ENCODE peak calls at places on chromosomes 4 and X, in nine cellular contexts. N is lower leg skin, T is K562, V is fibroblast of mammary gland, L is upper lobe of left lung, H is bronchial epithelial cell, M is fibroblast of the aortic adventitia, E is coronary artery, F is lower lobe of right lung. P is an unnamed sample.

GRCh38 chr4:25032126-25032525 is 1.4 kb upstream of the LGI2 start:
- DNase-seq in N (no peak), T (no peak), V (peak; percentile 54), L (no peak), H (peak; percentile 20), M (peak; percentile 48), E (no peak), F (no peak), P (no peak)

GRCh38 chr4:139663561-139664138 is 2.0 kb upstream of the MGST2 start:
- DNase-seq in N (no peak), T (no peak), V (no peak), L (no peak), H (no peak), M (peak; percentile 57), E (no peak), F (no peak), P (no peak)

GRCh38 chrX:73577368-73577767 is 14.4 kb downstream of the CHIC1 start:
- DNase-seq in N (no peak), T (no peak), V (peak; percentile 86), L (no peak), H (peak; percentile 89), M (peak; percentile 66), E (no peak), F (no peak), P (peak; percentile 66)

GRCh38 chrX:132671229-132671641 is 182.4 kb upstream of the MBNL3 start:
- DNase-seq in N (no peak), T (no peak), V (peak; percentile 18), L (no peak), H (peak; percentile 19), M (no peak), E (no peak), F (no peak), P (no peak)

GRCh38 chrX:70033348-70033747 is 16.4 kb downstream of the AWAT2 start:
- DNase-seq in N (no peak), T (peak; percentile 54), V (peak; percentile 34), L (no peak), H (no peak), M (peak; percentile 40), E (no peak), F (no peak), P (no peak)

GRCh38 chr4:128350449-128351045 is 62.9 kb upstream of the PGRMC2 start:
- DNase-seq in N (no peak), T (no peak), V (no peak), L (peak; percentile 16), H (no peak), M (no peak), E (no peak), F (no peak), P (no peak)

GRCh38 chrX:143139681-143140080 is 114.0 kb downstream of the SPANXN4 start:
- DNase-seq in N (no peak), T (no peak), V (no peak), L (no peak), H (no peak), M (no peak), E (no peak), F (no peak), P (no peak)

GRCh38 chr4:180542445-180543100 is 1700.6 kb upstream of the TENM3 start:
- DNase-seq in N (no peak), T (no peak), V (peak; percentile 56), L (no peak), H (peak; percentile 36), M (no peak), E (no peak), F (no peak), P (no peak)

GRCh38 chr4:97548186-97548585 is 595.1 kb downstream of the STPG2 start:
- DNase-seq in N (no peak), T (no peak), V (no peak), L (no peak), H (no peak), M (no peak), E (no peak), F (no peak), P (no peak)

GRCh38 chr4:57187241-57187640 is 77.1 kb upstream of the IGFBP7 start:
- DNase-seq in N (no peak), T (no peak), V (peak; percentile 6), L (no peak), H (peak; percentile 60), M (no peak), E (no peak), F (no peak), P (no peak)

GRCh38 chrX:355329-356050 is 31.2 kb downstream of the PPP2R3B start:
- DNase-seq in N (no peak), T (no peak), V (no peak), L (no peak), H (no peak), M (no peak), E (no peak), F (no peak), P (no peak)

GRCh38 chr4:184097240-184097619 is 120.4 kb downstream of the ENPP6 start:
- DNase-seq in N (peak; percentile 34), T (peak; percentile 40), V (peak; percentile 35), L (peak; percentile 86), H (no peak), M (no peak), E (no peak), F (peak; percentile 70), P (no peak)

GRCh38 chr4:73603307-73603710 is 16.9 kb downstream of the RASSF6 start:
- DNase-seq in N (no peak), T (no peak), V (peak; percentile 89), L (no peak), H (peak; percentile 69), M (peak; percentile 85), E (no peak), F (no peak), P (no peak)

GRCh38 chr4:5787311-5787710 is 76.3 kb downstream of the EVC start:
- DNase-seq in N (no peak), T (no peak), V (no peak), L (no peak), H (no peak), M (no peak), E (peak; percentile 21), F (no peak), P (no peak)

GRCh38 chr4:142435599-142436235 is 410.4 kb downstream of the INPP4B start:
- DNase-seq in N (no peak), T (no peak), V (no peak), L (no peak), H (no peak), M (no peak), E (no peak), F (peak; percentile 28), P (no peak)

GRCh38 chrX:23981711-23982110 is 45.3 kb downstream of the KLHL15 start:
- DNase-seq in N (no peak), T (no peak), V (no peak), L (no peak), H (no peak), M (no peak), E (no peak), F (no peak), P (no peak)

GRCh38 chr4:44368413-44369167 is 80.0 kb downstream of the KCTD8 start:
- DNase-seq in N (no peak), T (no peak), V (no peak), L (no peak), H (no peak), M (no peak), E (no peak), F (no peak), P (no peak)

GRCh38 chr4:124409044-124409443 is 303.5 kb downstream of the ANKRD50 start:
- DNase-seq in N (no peak), T (no peak), V (peak; percentile 23), L (no peak), H (no peak), M (peak; percentile 27), E (no peak), F (no peak), P (no peak)

GRCh38 chr4:88018471-88018870 is 11.0 kb downstream of the PKD2 start:
- DNase-seq in N (peak; percentile 45), T (peak; percentile 5), V (peak; percentile 93), L (no peak), H (no peak), M (peak; percentile 91), E (peak; percentile 80), F (no peak), P (no peak)

GRCh38 chr4:123398803-123399637 is 2.4 kb downstream of the SPRY1 start:
- DNase-seq in N (peak; percentile 52), T (peak; percentile 18), V (peak; percentile 75), L (peak; percentile 85), H (peak; percentile 66), M (peak; percentile 86), E (peak; percentile 78), F (peak; percentile 83), P (no peak)

GRCh38 chr4:123403205-123403604 is 6.6 kb downstream of the SPRY1 start:
- DNase-seq in N (no peak), T (no peak), V (no peak), L (no peak), H (no peak), M (peak; percentile 26), E (no peak), F (no peak), P (no peak)

GRCh38 chr4:123399638-123400358 is 3.2 kb downstream of the SPRY1 start:
- DNase-seq in N (no peak), T (no peak), V (peak; percentile 42), L (no peak), H (peak; percentile 50), M (peak; percentile 71), E (no peak), F (no peak), P (no peak)

GRCh38 chr4:123398151-123398802 is 1.7 kb downstream of the SPRY1 start:
- DNase-seq in N (no peak), T (peak; percentile 51), V (peak; percentile 50), L (peak; percentile 95), H (no peak), M (peak; percentile 57), E (peak; percentile 78), F (peak; percentile 84), P (no peak)

GRCh38 chr4:123401466-123402175 is 5.0 kb downstream of the SPRY1 start:
- DNase-seq in N (no peak), T (no peak), V (no peak), L (no peak), H (no peak), M (peak; percentile 22), E (no peak), F (no peak), P (no peak)
- H3K4me3 ChIP-seq in N (no peak overlapping the region), T (no peak overlapping the region), V (no peak overlapping the region), L (peak overlapping the region; percentile 2), H (no peak overlapping the region), M (peak overlapping the region; percentile 69), E (peak overlapping the region; percentile 85), F (peak overlapping the region; percentile 75), P (no peak overlapping the region)

GRCh38 chrX:79154612-79155358 is 10.3 kb downstream of the GPR174 start:
- DNase-seq in N (no peak), T (no peak), V (no peak), L (no peak), H (no peak), M (no peak), E (no peak), F (no peak), P (no peak)
- H3K4me3 ChIP-seq in N (no peak overlapping the region), T (no peak overlapping the region), V (no peak overlapping the region), L (no peak overlapping the region), H (no peak overlapping the region), M (no peak overlapping the region), E (no peak overlapping the region), F (no peak overlapping the region), P (no peak overlapping the region)

GRCh38 chrX:120015145-120016067 is 62.1 kb downstream of the RHOXF2B start:
- DNase-seq in N (no peak), T (no peak), V (no peak), L (peak; percentile 61), H (no peak), M (no peak), E (no peak), F (peak; percentile 44), P (no peak)
- H3K4me3 ChIP-seq in N (no peak overlapping the region), T (no peak overlapping the region), V (no peak overlapping the region), L (no peak overlapping the region), H (no peak overlapping the region), M (no peak overlapping the region), E (peak overlapping the region; percentile 60), F (peak overlapping the region; percentile 39), P (no peak overlapping the region)

GRCh38 chrX:10755477-10756334 is 135.3 kb upstream of the MID1 start:
- DNase-seq in N (no peak), T (no peak), V (peak; percentile 54), L (no peak), H (no peak), M (peak; percentile 86), E (no peak), F (no peak), P (peak; percentile 26)
- H3K4me3 ChIP-seq in N (no peak overlapping the region), T (no peak overlapping the region), V (no peak overlapping the region), L (no peak overlapping the region), H (no peak overlapping the region), M (no peak overlapping the region), E (no peak overlapping the region), F (no peak overlapping the region), P (no peak overlapping the region)